ENCODE peak calls at places on chromosomes 13 and 19, in six cellular contexts. O, J, V, K, F and P are unnamed samples.

GRCh38 chr13:110440946-110441731 is 120.4 kb downstream of the RAB20 start:
- DNase-seq in K (no peak), F (no peak), O (no peak), V (no peak), J (no peak), P (no peak)

GRCh38 chr19:18340990-18341868 is 831 bp downstream of the PGPEP1 start:
- DNase-seq in F (peak; percentile 48), K (peak; percentile 80), V (peak; percentile 68), J (peak; percentile 72), O (no peak), P (peak; percentile 47)

GRCh38 chr19:44072543-44073401 is 813 bp downstream of the ZNF284 start:
- DNase-seq in O (no peak), V (peak; percentile 20), K (no peak), F (no peak), J (no peak), P (peak; percentile 2)

GRCh38 chr13:28679628-28680027 is 20.7 kb downstream of the POMP start:
- DNase-seq in F (no peak), O (no peak), K (no peak), V (peak; percentile 11), J (no peak), P (peak; percentile 42)

GRCh38 chr13:76024151-76024550 is 388.0 kb downstream of the LMO7 start:
- DNase-seq in F (no peak), O (no peak), V (no peak), J (no peak), K (no peak), P (no peak)

GRCh38 chr13:73142091-73142490 is 83.3 kb downstream of the KLF5 start:
- DNase-seq in V (no peak), J (no peak), O (no peak), F (no peak), K (no peak), P (no peak)

GRCh38 chr13:61927648-61928047 is 512.0 kb upstream of the PCDH20 start:
- DNase-seq in J (no peak), O (no peak), K (no peak), F (no peak), V (no peak), P (no peak)

GRCh38 chr13:112510002-112510780 is 77.8 kb downstream of the TUBGCP3 start:
- DNase-seq in K (peak; percentile 11), J (peak; percentile 46), V (peak; percentile 70), O (peak; percentile 62), F (no peak), P (peak; percentile 95)

GRCh38 chr13:65597839-65598818 is 1632.0 kb downstream of the PCDH9 start:
- DNase-seq in K (no peak), J (no peak), F (no peak), O (no peak), V (no peak), P (no peak)

GRCh38 chr13:36282818-36283432 is 14.7 kb downstream of the CCDC169 start:
- DNase-seq in K (peak; percentile 9), V (peak; percentile 66), J (no peak), F (no peak), O (peak; percentile 12), P (peak; percentile 72)

GRCh38 chr19:35037716-35038622 is 3.6 kb upstream of the HPN start:
- DNase-seq in K (no peak), J (peak; percentile 43), V (no peak), O (no peak), F (no peak), P (no peak)

GRCh38 chr19:17348700-17349099 is 11.3 kb downstream of the GTPBP3 start:
- DNase-seq in F (peak; percentile 66), V (peak; percentile 70), J (no peak), O (peak; percentile 23), K (peak; percentile 16), P (peak; percentile 77)

GRCh38 chr19:54168174-54168917 is 4.6 kb downstream of the TMC4 start:
- DNase-seq in O (peak; percentile 86), V (peak; percentile 95), F (peak; percentile 93), J (peak; percentile 91), K (peak; percentile 86), P (peak; percentile 97)

GRCh38 chr19:12574036-12574435 is 22.8 kb upstream of the ZNF564 start:
- DNase-seq in J (no peak), F (no peak), O (no peak), V (no peak), K (no peak), P (peak; percentile 33)

GRCh38 chr19:4493929-4494690 is 22.0 kb downstream of the HDGFL2 start:
- DNase-seq in K (no peak), J (no peak), O (no peak), V (no peak), F (no peak), P (no peak)

GRCh38 chr13:66312312-66313087 is 917.6 kb downstream of the PCDH9 start:
- DNase-seq in F (no peak), V (peak; percentile 16), K (no peak), O (no peak), J (peak; percentile 47), P (no peak)

GRCh38 chr13:75217949-75218348 is 264.0 kb downstream of the TBC1D4 start:
- DNase-seq in J (no peak), K (no peak), F (no peak), V (no peak), O (peak; percentile 26), P (no peak)

GRCh38 chr13:29917573-29918091 is 67.2 kb upstream of the UBL3 start:
- DNase-seq in J (no peak), O (no peak), V (no peak), K (no peak), F (no peak), P (no peak)

GRCh38 chr13:40494932-40495619 is 171.4 kb downstream of the FOXO1 start:
- DNase-seq in V (no peak), J (no peak), O (no peak), F (no peak), K (no peak), P (no peak)

GRCh38 chr13:112171570-112171965 is 104.6 kb downstream of the SOX1 start:
- DNase-seq in F (no peak), J (no peak), K (no peak), O (no peak), V (no peak), P (no peak)

GRCh38 chr13:46327256-46327655 is 59.8 kb downstream of the RUBCNL start:
- DNase-seq in F (no peak), V (no peak), K (no peak), J (no peak), O (no peak), P (no peak)

GRCh38 chr13:65789815-65790214 is 1440.3 kb downstream of the PCDH9 start:
- DNase-seq in F (no peak), J (no peak), K (no peak), O (no peak), V (no peak), P (no peak)

GRCh38 chr13:97967948-97968347 is 14.5 kb downstream of the IPO5 start:
- DNase-seq in K (no peak), J (no peak), V (no peak), O (no peak), F (peak; percentile 24), P (no peak)

GRCh38 chr19:11479470-11480080 is 1.3 kb downstream of the ELAVL3 start:
- DNase-seq in J (no peak), K (peak; percentile 100), F (peak; percentile 34), V (peak; percentile 67), O (peak; percentile 50), P (peak; percentile 91)

GRCh38 chr19:19428746-19429145 is 23.3 kb downstream of the GATAD2A start:
- DNase-seq in O (no peak), K (no peak), F (no peak), V (no peak), J (no peak), P (no peak)
- H3K4me1 ChIP-seq in O (no peaks in the 10 kb centered on the region), K (no peaks in the 10 kb centered on the region), F (peaks cover 75% of the 10 kb centered on the region), V (no peaks in the 10 kb centered on the region), J (peaks cover 5% of the 10 kb centered on the region), P (peaks cover 39% of the 10 kb centered on the region)

GRCh38 chr19:15775249-15775648 is 12.2 kb upstream of the OR10H5 start:
- DNase-seq in O (no peak), V (no peak), K (no peak), F (no peak), J (no peak), P (no peak)
- H3K4me1 ChIP-seq in O (peaks cover 7% of the 10 kb centered on the region), V (no peaks in the 10 kb centered on the region), K (no peaks in the 10 kb centered on the region), F (peaks cover 20% of the 10 kb centered on the region), J (peaks cover 9% of the 10 kb centered on the region), P (no peaks in the 10 kb centered on the region)

DNA sequence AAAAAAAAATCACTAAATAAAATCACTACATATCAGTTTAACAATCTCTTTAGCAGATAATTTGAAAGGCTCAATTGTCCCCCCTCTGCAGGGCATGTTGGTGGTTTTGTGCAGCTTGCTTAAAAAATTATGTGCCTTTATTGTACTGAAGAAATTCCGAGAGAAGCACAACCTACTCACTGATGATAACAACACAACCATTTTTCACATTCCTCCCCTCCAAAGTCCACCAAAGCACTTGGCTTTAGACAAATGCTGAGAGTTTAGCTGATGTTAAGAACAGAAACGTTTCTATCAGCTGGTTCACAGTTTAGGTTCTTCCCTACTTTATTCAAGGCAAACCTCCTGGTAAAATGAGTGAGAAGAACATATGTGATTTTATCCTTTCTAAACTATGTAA is 923 bp downstream of the DOCK9 start:
- DNase-seq in O (no peak), F (no peak), V (no peak), K (no peak), J (no peak), P (no peak)
- H3K4me1 ChIP-seq in O (peaks cover 28% of the 10 kb centered on the region), F (peaks cover 76% of the 10 kb centered on the region), V (peaks cover 22% of the 10 kb centered on the region), K (peaks cover 43% of the 10 kb centered on the region), J (peaks cover 25% of the 10 kb centered on the region), P (peaks cover 51% of the 10 kb centered on the region)

DNA sequence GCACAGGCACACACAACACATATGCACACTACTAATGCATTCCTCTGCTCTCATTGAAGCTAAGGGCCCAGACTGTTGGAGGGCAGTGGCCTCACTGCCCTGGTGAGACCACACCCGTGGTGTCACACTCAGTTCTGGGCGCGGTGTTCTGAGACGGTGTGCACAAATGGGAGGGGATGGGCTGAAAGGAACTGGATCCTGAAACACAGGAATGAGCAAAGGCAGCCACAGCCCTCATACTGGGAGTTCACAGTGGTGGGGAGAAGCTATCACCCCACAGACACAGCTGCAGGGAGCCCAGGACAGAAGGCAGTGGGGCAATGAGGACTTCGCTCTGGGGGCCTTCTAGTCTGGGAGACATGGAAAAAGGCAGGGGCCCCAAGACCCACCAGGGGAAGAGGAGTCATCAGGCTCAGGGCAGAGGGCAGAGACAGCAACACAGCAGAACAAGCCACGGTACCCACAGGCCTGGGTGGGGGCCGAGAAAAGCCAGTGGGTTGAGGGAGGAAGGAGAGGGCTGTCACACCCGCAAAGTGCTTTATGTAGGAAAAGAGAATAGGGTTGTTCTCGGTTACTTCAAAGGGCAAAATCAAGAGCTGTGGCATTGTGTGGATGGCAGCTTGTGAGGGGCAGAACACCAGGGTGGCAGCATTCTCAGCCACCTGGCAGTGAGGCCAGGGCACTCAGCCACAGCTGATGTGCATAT is 75.4 kb upstream of the GPR183 start:
- DNase-seq in J (no peak), K (no peak), V (no peak), F (no peak), O (no peak), P (no peak)
- H3K4me1 ChIP-seq in J (no peaks in the 10 kb centered on the region), K (no peaks in the 10 kb centered on the region), V (no peaks in the 10 kb centered on the region), F (peaks cover 30% of the 10 kb centered on the region), O (no peaks in the 10 kb centered on the region), P (peaks cover 19% of the 10 kb centered on the region)

GRCh38 chr19:3121396-3121795 is 14.4 kb upstream of the GNA15 start:
- DNase-seq in J (no peak), V (no peak), K (no peak), O (no peak), F (no peak), P (no peak)
- H3K4me1 ChIP-seq in J (no peaks in the 10 kb centered on the region), V (no peaks in the 10 kb centered on the region), K (no peaks in the 10 kb centered on the region), O (peaks cover 3% of the 10 kb centered on the region), F (peaks cover 5% of the 10 kb centered on the region), P (no peaks in the 10 kb centered on the region)